ENCODE peak calls at places on chromosomes 12 and 14, in four cellular contexts. W is endothelial cell, Y is stomach, X is right lobe of liver. E is an unnamed sample.

GRCh38 chr12:76032043-76032981 is 736 bp upstream of the PHLDA1 start:
- DNase-seq in W (peak), Y (peak), X (peak), E (peak)

GRCh38 chr14:24298892-24299254 is 707 bp downstream of the DHRS1 start:
- DNase-seq in W (no peak), Y (no peak), X (no peak), E (peak)

GRCh38 chr12:15717940-15718567 is 71.1 kb downstream of the EPS8 start:
- DNase-seq in W (no peak), Y (no peak), X (no peak), E (no peak)

GRCh38 chr14:89571502-89571901 is 154.5 kb upstream of the FOXN3 start:
- DNase-seq in W (no peak), Y (no peak), X (no peak), E (no peak)

GRCh38 chr12:10771132-10771733 is 31.2 kb downstream of the TAS2R7 start:
- DNase-seq in W (no peak), Y (no peak), X (no peak), E (no peak)

GRCh38 chr12:93594766-93595165 is 22.3 kb downstream of the SOCS2 start:
- DNase-seq in W (no peak), Y (no peak), X (no peak), E (no peak)

GRCh38 chr12:129903956-129904769 is at the start of gene TMEM132D:
- DNase-seq in W (no peak), Y (no peak), X (no peak), E (no peak)

GRCh38 chr12:89962648-89963047 is 254.0 kb upstream of the ATP2B1 start:
- DNase-seq in W (no peak), Y (no peak), X (no peak), E (no peak)

GRCh38 chr14:90726656-90727055 is 89.6 kb downstream of the TTC7B start:
- DNase-seq in W (no peak), Y (peak), X (no peak), E (no peak)

GRCh38 chr14:20697273-20698017 is 8.9 kb downstream of the ANG start:
- DNase-seq in W (peak), Y (peak), X (no peak), E (peak)

GRCh38 chr14:103899316-103899715 is 28.9 kb upstream of the TDRD9 start:
- DNase-seq in W (no peak), Y (no peak), X (no peak), E (no peak)

GRCh38 chr12:43282106-43282505 is 269.9 kb downstream of the ADAMTS20 start:
- DNase-seq in W (no peak), Y (no peak), X (no peak), E (no peak)

GRCh38 chr12:13566286-13566685 is 369.8 kb downstream of the EMP1 start:
- DNase-seq in W (no peak), Y (no peak), X (no peak), E (no peak)

GRCh38 chr12:26271889-26272492 is 76.6 kb downstream of the SSPN start:
- DNase-seq in W (no peak), Y (peak), X (no peak), E (peak)

GRCh38 chr14:55446833-55447232 is 6.4 kb upstream of the TBPL2 start:
- DNase-seq in W (no peak), Y (no peak), X (no peak), E (no peak)

GRCh38 chr12:93380480-93381121 is 2.9 kb downstream of the NUDT4 start:
- DNase-seq in W (no peak), Y (no peak), X (no peak), E (no peak)

GRCh38 chr14:38941485-38941884 is 161.6 kb downstream of the SEC23A start:
- DNase-seq in W (no peak), Y (no peak), X (no peak), E (no peak)

GRCh38 chr14:105860615-105861580 is 334.5 kb downstream of the TMEM121 start:
- DNase-seq in W (no peak), Y (peak), X (no peak), E (no peak)

GRCh38 chr14:62655161-62655560 is 390.1 kb downstream of the KCNH5 start:
- DNase-seq in W (no peak), Y (no peak), X (no peak), E (no peak)

GRCh38 chr12:124665516-124665915 is 98.1 kb upstream of the NCOR2 start:
- DNase-seq in W (no peak), Y (no peak), X (no peak), E (no peak)

GRCh38 chr14:95413289-95414215 is 93.8 kb upstream of the CLMN start:
- DNase-seq in W (no peak), Y (no peak), X (no peak), E (no peak)

GRCh38 chr12:74391283-74391682 is 146.4 kb upstream of the ATXN7L3B start:
- DNase-seq in W (no peak), Y (no peak), X (peak), E (no peak)

GRCh38 chr14:103749452-103749851 is 33.8 kb downstream of the ZFYVE21 start:
- DNase-seq in W (no peak), Y (peak), X (no peak), E (no peak)

GRCh38 chr14:92577321-92577742 is 63.8 kb downstream of the RIN3 start:
- DNase-seq in W (no peak), Y (no peak), X (no peak), E (peak)

GRCh38 chr12:104181313-104181712 is 34.3 kb upstream of the TXNRD1 start:
- DNase-seq in W (no peak), Y (no peak), X (no peak), E (no peak)

GRCh38 chr12:111453071-111453989 is 47.6 kb downstream of the SH2B3 start:
- DNase-seq in W (no peak), Y (peak), X (peak), E (no peak)

GRCh38 chr14:74574706-74575105 is 37.3 kb downstream of the LTBP2 start:
- DNase-seq in W (no peak), Y (no peak), X (no peak), E (peak)

GRCh38 chr12:15700595-15700994 is 88.6 kb downstream of the EPS8 start:
- DNase-seq in W (no peak), Y (no peak), X (no peak), E (peak)

GRCh38 chr12:99810718-99811593 is 163.4 kb downstream of the GARIN6 start:
- DNase-seq in W (no peak), Y (no peak), X (no peak), E (no peak)

DNA sequence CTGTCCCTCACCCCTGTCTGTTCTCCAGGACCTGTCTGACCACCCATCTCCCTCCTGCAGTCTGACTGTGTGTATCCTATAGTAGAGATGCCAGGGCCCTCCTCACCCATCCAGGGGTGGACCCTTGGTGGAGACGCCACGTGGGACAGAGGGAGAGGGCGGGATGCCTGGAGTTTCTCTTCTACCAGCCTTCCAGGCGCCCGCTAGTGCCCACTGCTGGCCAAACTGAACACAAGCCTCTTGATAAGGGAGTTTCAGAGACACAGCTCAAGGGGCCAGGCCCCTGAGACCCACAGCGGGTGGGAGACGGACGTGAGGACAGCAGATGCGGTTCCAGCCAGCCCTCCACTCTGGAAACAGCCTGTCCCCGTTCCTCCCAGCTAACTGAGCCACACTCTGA is 147.3 kb downstream of the RBM19 start:
- DNase-seq in W (peak), Y (no peak), X (no peak), E (no peak)
- TF ChIP-seq CTCF in W (peak), Y (no peak), X (peak), E (no peak)

GRCh38 chr12:53211476-53212381 is 4.7 kb upstream of the ITGB7 start:
- DNase-seq in W (no peak), Y (no peak), X (no peak), E (peak)
- TF ChIP-seq CTCF in W (peak), Y (no peak), X (peak), E (peak)

GRCh38 chr12:85831327-85831990 is 4.8 kb downstream of the RASSF9 start:
- DNase-seq in W (no peak), Y (no peak), X (no peak), E (no peak)
- TF ChIP-seq CTCF in W (no peak), Y (no peak), X (no peak), E (no peak)

GRCh38 chr14:73258076-73258475 is 20.8 kb downstream of the PAPLN start:
- DNase-seq in W (no peak), Y (no peak), X (no peak), E (peak)
- TF ChIP-seq CTCF in W (no peak), Y (no peak), X (no peak), E (no peak)